ENCODE peak calls at places on chromosomes 11 and 22, in five cellular contexts. J is HepG2, U is neural progenitor cell, I is HCT116, N is left ventricle myocardium inferior. R is an unnamed sample. For H3K4me1, the result is how much of the 10 kb centered on the place peaks cover.

GRCh38 chr22:41976070-41976901 is 7.0 kb downstream of the SEPTIN3 start:
- DNase-seq in J (no peak), U (peak), I (no peak), N (peak), R (no peak)

GRCh38 chr11:44626645-44627044 is 61.2 kb downstream of the CD82 start:
- DNase-seq in J (no peak), U (no peak), I (no peak), N (no peak), R (no peak)

GRCh38 chr11:35791088-35791958 is 128.7 kb downstream of the TRIM44 start:
- DNase-seq in J (no peak), U (no peak), I (no peak), N (no peak), R (no peak)

GRCh38 chr11:97703815-97704214 is 1314.0 kb downstream of the JRKL start:
- DNase-seq in J (no peak), U (no peak), I (no peak), N (no peak), R (no peak)

GRCh38 chr11:78798567-78799170 is 224.0 kb upstream of the NARS2 start:
- DNase-seq in J (peak), U (peak), I (peak), N (peak), R (peak)

GRCh38 chr11:16605971-16606783 is 132.3 kb upstream of the C11orf58 start:
- DNase-seq in J (peak), U (peak), I (peak), N (peak), R (peak)

GRCh38 chr11:65383778-65384177 is 1.3 kb upstream of the SLC25A45 start:
- DNase-seq in J (peak), U (no peak), I (no peak), N (no peak), R (no peak)

GRCh38 chr11:128066429-128066828 is 520.9 kb downstream of the ETS1 start:
- DNase-seq in J (no peak), U (no peak), I (no peak), N (no peak), R (no peak)

GRCh38 chr22:46312056-46312455 is 15.4 kb downstream of the GTSE1 start:
- DNase-seq in J (no peak), U (no peak), I (no peak), N (no peak), R (no peak)

GRCh38 chr11:17543574-17544180 is 539 bp downstream of the USH1C start:
- DNase-seq in J (no peak), U (no peak), I (no peak), N (peak), R (no peak)

GRCh38 chr22:49768961-49769690 is 58.5 kb downstream of the BRD1 start:
- DNase-seq in J (no peak), U (no peak), I (no peak), N (peak), R (no peak)

GRCh38 chr11:120958185-120958584 is 65.7 kb upstream of the TBCEL start:
- DNase-seq in J (no peak), U (no peak), I (no peak), N (no peak), R (no peak)

GRCh38 chr11:64525711-64526110 is 65.3 kb upstream of the SLC22A12 start:
- DNase-seq in J (no peak), U (no peak), I (no peak), N (no peak), R (no peak)

GRCh38 chr11:19711911-19712280 is 741 bp upstream of the NAV2 start:
- DNase-seq in J (no peak), U (peak), I (no peak), N (no peak), R (no peak)

GRCh38 chr22:18113680-18114394 is 3.2 kb downstream of the TUBA8 start:
- DNase-seq in J (no peak), U (no peak), I (no peak), N (no peak), R (no peak)

GRCh38 chr22:44147821-44148574 is 32.7 kb upstream of the PARVG start:
- DNase-seq in J (no peak), U (peak), I (no peak), N (no peak), R (no peak)

GRCh38 chr22:17120711-17121234 is 387 bp downstream of the TMEM121B start:
- DNase-seq in J (no peak), U (peak), I (no peak), N (no peak), R (no peak)

GRCh38 chr11:44746894-44747293 is 20.1 kb downstream of the TSPAN18 start:
- DNase-seq in J (no peak), U (no peak), I (no peak), N (peak), R (peak)

GRCh38 chr11:115984228-115984627 is 480.0 kb upstream of the CADM1 start:
- DNase-seq in J (no peak), U (no peak), I (no peak), N (no peak), R (no peak)

GRCh38 chr11:30131535-30131934 is 99.3 kb upstream of the FSHB start:
- DNase-seq in J (peak), U (no peak), I (no peak), N (no peak), R (no peak)

GRCh38 chr11:33753304-33753703 is 17.1 kb upstream of the CD59 start:
- DNase-seq in J (no peak), U (no peak), I (no peak), N (no peak), R (peak)

GRCh38 chr11:102794382-102794781 is 3.6 kb downstream of the MMP1 start:
- DNase-seq in J (peak), U (peak), I (peak), N (no peak), R (no peak)

GRCh38 chr22:39148727-39149535 is 3.5 kb downstream of the CBX7 start:
- DNase-seq in J (no peak), U (peak), I (no peak), N (peak), R (no peak)

GRCh38 chr11:32658639-32659406 is 75.2 kb downstream of the EIF3M start:
- DNase-seq in J (no peak), U (no peak), I (no peak), N (no peak), R (no peak)

GRCh38 chr11:69644071-69644961 is 3.4 kb downstream of the CCND1 start:
- DNase-seq in J (peak), U (no peak), I (no peak), N (peak), R (peak)

GRCh38 chr22:38799265-38800002 is 5.5 kb upstream of the DNAL4 start:
- DNase-seq in J (no peak), U (no peak), I (no peak), N (no peak), R (no peak)

GRCh38 chr22:47154621-47155081 is 392.2 kb downstream of the TBC1D22A start:
- DNase-seq in J (no peak), U (no peak), I (no peak), N (peak), R (peak)

GRCh38 chr11:130554241-130555055 is 106.0 kb downstream of the ADAMTS15 start:
- DNase-seq in J (no peak), U (no peak), I (no peak), N (no peak), R (no peak)

GRCh38 chr22:38034278-38034882 is 22.8 kb upstream of the PICK1 start:
- DNase-seq in J (peak), U (peak), I (peak), N (peak), R (peak)

GRCh38 chr11:58142781-58143180 is 17.5 kb upstream of the OR9I1 start:
- DNase-seq in J (no peak), U (no peak), I (no peak), N (no peak), R (no peak)

GRCh38 chr22:43110927-43111623 is 525 bp downstream of the BIK start:
- DNase-seq in J (no peak), U (peak), I (no peak), N (no peak), R (peak)

GRCh38 chr11:45209904-45210699 is 63.7 kb downstream of the PRDM11 start:
- DNase-seq in J (no peak), U (peak), I (no peak), N (peak), R (peak)

GRCh38 chr11:58301576-58301975 is 33.5 kb upstream of the OR10W1 start:
- DNase-seq in J (no peak), U (no peak), I (no peak), N (no peak), R (no peak)

GRCh38 chr11:72389116-72389515 is 45.2 kb downstream of the CLPB start:
- DNase-seq in J (no peak), U (no peak), I (no peak), N (no peak), R (no peak)

GRCh38 chr11:120096326-120096725 is 41.6 kb downstream of the TRIM29 start:
- DNase-seq in J (no peak), U (no peak), I (no peak), N (no peak), R (no peak)

GRCh38 chr11:124923296-124923695 is 4.2 kb downstream of the HEPN1 start:
- DNase-seq in J (no peak), U (no peak), I (no peak), N (no peak), R (no peak)

GRCh38 chr22:27317961-27318360 is 483.6 kb downstream of the MN1 start:
- DNase-seq in J (no peak), U (no peak), I (no peak), N (no peak), R (no peak)

GRCh38 chr22:31177420-31178162 is 17.6 kb downstream of the RNF185 start:
- DNase-seq in J (no peak), U (no peak), I (no peak), N (no peak), R (no peak)

GRCh38 chr11:109853156-109853776 is 239.9 kb upstream of the ZC3H12C start:
- DNase-seq in J (peak), U (peak), I (peak), N (no peak), R (no peak)

GRCh38 chr11:72629266-72629665 is 45.0 kb downstream of the PDE2A start:
- DNase-seq in J (no peak), U (no peak), I (no peak), N (peak), R (peak)

GRCh38 chr11:112163875-112164521 is at the start of gene IL18:
- DNase-seq in J (no peak), U (peak), I (peak), N (peak), R (no peak)

GRCh38 chr11:112162761-112163669 is 879 bp downstream of the IL18 start:
- DNase-seq in J (peak), U (no peak), I (no peak), N (no peak), R (no peak)

GRCh38 chr11:112165049-112165448 is 1.2 kb upstream of the IL18 start:
- DNase-seq in J (no peak), U (no peak), I (no peak), N (no peak), R (no peak)

GRCh38 chr11:112166561-112166960 is 611 bp upstream of the TEX12 start:
- DNase-seq in J (peak), U (no peak), I (no peak), N (no peak), R (no peak)

GRCh38 chr11:112167145-112167544 is at the start of gene TEX12:
- DNase-seq in J (no peak), U (no peak), I (no peak), N (no peak), R (no peak)
- TF ChIP-seq CTCF in J (no peak), U (no peak), I (no peak), N (no peak), R (no peak)

GRCh38 chr11:126405906-126406305 is 50.4 kb downstream of the ST3GAL4 start:
- DNase-seq in J (no peak), U (no peak), I (peak), N (no peak), R (no peak)

GRCh38 chr11:126407101-126407521 is 51.6 kb downstream of the ST3GAL4 start:
- DNase-seq in J (no peak), U (no peak), I (no peak), N (no peak), R (no peak)

GRCh38 chr11:126405374-126405773 is 49.9 kb downstream of the ST3GAL4 start:
- DNase-seq in J (no peak), U (no peak), I (peak), N (no peak), R (no peak)

GRCh38 chr11:126407682-126408288 is 52.3 kb downstream of the ST3GAL4 start:
- DNase-seq in J (no peak), U (no peak), I (no peak), N (no peak), R (no peak)

GRCh38 chr11:126406368-126406767 is 50.9 kb downstream of the ST3GAL4 start:
- DNase-seq in J (no peak), U (no peak), I (no peak), N (no peak), R (no peak)
- H3K27ac ChIP-seq in J (no peak), U (no peak), I (no peak), N (peak), R (no peak)

GRCh38 chr11:12144306-12145174 is 34.1 kb downstream of the MICAL2 start:
- DNase-seq in J (no peak), U (no peak), I (no peak), N (no peak), R (no peak)
- H3K4me1 ChIP-seq in J (under half), U (under half), I (under half), N (half or more), R (under half)

GRCh38 chr11:119018074-119018938 is at the start of the genes RPS25 and TRAPPC4:
- DNase-seq in J (peak), U (peak), I (peak), N (peak), R (peak)

GRCh38 chr11:119014209-119014924 is 3.8 kb downstream of the RPS25 start:
- DNase-seq in J (no peak), U (no peak), I (no peak), N (no peak), R (no peak)

GRCh38 chr11:119012629-119013170 is 5.4 kb downstream of the RPS25 start:
- DNase-seq in J (no peak), U (no peak), I (no peak), N (no peak), R (no peak)

GRCh38 chr11:119016216-119017009 is 1.7 kb downstream of the RPS25 start:
- DNase-seq in J (no peak), U (no peak), I (no peak), N (no peak), R (no peak)

DNA sequence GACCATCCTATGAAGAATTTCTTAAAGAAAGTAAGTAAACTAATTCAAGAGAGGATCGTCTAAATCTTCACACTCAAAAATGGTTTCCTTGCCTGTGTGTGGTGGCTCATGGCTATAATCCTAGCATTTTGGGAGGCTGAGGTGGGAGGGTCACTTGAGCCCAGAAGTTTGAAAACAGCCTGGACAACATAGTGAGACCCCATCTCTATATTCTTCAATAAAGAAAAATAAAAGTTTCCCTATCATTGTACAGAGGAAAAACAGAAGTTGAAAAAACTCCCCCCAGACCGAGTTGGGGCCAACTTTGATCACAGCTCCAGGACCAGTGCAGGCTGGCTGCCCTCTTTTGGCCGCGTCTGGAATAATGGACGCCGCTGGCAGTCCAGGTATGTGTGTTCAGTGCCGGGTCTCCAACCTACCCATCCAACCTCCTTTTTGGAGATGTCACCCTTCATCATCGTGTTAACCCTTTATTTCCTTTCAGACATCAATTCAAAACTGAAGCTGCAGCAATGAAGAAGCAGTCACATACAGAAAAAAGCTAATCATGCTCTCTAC is 3.0 kb downstream of the RPS25 start:
- DNase-seq in J (no peak), U (peak), I (no peak), N (no peak), R (no peak)
- TF ChIP-seq CTCF in J (peak), U (peak), I (peak), N (no peak), R (peak)

GRCh38 chr11:14454861-14455632 is 44.6 kb downstream of the COPB1 start:
- DNase-seq in J (peak), U (peak), I (no peak), N (no peak), R (no peak)
- H3K27ac ChIP-seq in J (no peak), U (no peak), I (no peak), N (peak), R (no peak)

GRCh38 chr11:86806903-86807302 is 6.6 kb downstream of the PRSS23 start:
- DNase-seq in J (no peak), U (no peak), I (no peak), N (no peak), R (no peak)
- H3K4me1 ChIP-seq in J (under half), U (half or more), I (under half), N (under half), R (under half)

GRCh38 chr11:77039491-77040400 is 5.5 kb downstream of the B3GNT6 start:
- DNase-seq in J (no peak), U (peak), I (no peak), N (no peak), R (peak)
- TF ChIP-seq CTCF in J (peak), U (peak), I (peak), N (peak), R (peak)

GRCh38 chr11:62919898-62920640 is 1.1 kb downstream of the CHRM1 start:
- DNase-seq in J (no peak), U (peak), I (no peak), N (no peak), R (no peak)

GRCh38 chr11:62917906-62918502 is 3.2 kb downstream of the CHRM1 start:
- DNase-seq in J (no peak), U (no peak), I (no peak), N (no peak), R (no peak)

GRCh38 chr11:62921201-62921572 is at the start of gene CHRM1:
- DNase-seq in J (no peak), U (no peak), I (no peak), N (no peak), R (no peak)

GRCh38 chr11:62919476-62919875 is 1.7 kb downstream of the CHRM1 start:
- DNase-seq in J (no peak), U (no peak), I (no peak), N (no peak), R (no peak)

DNA sequence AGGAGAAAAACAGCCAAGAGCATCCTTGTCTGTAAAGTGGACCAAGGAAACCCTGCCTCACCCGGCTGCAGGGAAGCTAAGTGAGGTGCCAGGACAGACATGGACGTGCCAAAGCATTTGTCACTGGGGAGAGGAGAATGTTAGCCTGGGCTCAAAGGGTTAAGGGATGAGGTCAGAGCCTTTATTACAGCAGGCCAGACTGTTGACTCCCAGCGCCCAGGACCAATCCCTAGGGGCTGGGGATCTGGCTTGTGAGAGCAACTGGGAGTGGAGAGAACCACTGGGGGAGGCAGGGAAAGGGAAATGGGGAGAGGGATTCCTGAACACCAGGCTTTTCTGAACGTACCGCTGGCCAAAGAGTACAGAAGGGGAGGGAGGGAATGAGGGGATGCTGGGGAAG is 2.6 kb downstream of the CHRM1 start:
- DNase-seq in J (no peak), U (no peak), I (no peak), N (no peak), R (no peak)
- H3K27ac ChIP-seq in J (no peak), U (no peak), I (no peak), N (no peak), R (no peak)

GRCh38 chr22:28793976-28794584 is 6.3 kb downstream of the XBP1 start:
- DNase-seq in J (no peak), U (no peak), I (no peak), N (no peak), R (no peak)

GRCh38 chr22:28795932-28796856 is 4.2 kb downstream of the XBP1 start:
- DNase-seq in J (no peak), U (no peak), I (no peak), N (no peak), R (no peak)

GRCh38 chr22:28792491-28793383 is 7.6 kb downstream of the XBP1 start:
- DNase-seq in J (no peak), U (no peak), I (no peak), N (no peak), R (no peak)

GRCh38 chr22:28791841-28792490 is 8.4 kb downstream of the XBP1 start:
- DNase-seq in J (no peak), U (no peak), I (no peak), N (no peak), R (no peak)

GRCh38 chr22:28795071-28795693 is 5.2 kb downstream of the XBP1 start:
- DNase-seq in J (no peak), U (no peak), I (no peak), N (no peak), R (no peak)
- H3K4me1 ChIP-seq in J (half or more), U (under half), I (under half), N (half or more), R (under half)

R was measured in heart right ventricle.